ENCODE peak calls at places on chromosomes 4 and X, in five cellular contexts. D is foreskin keratinocyte, T is iPS-NIHi11, Q is head of caudate nucleus, G is ureter. W is an unnamed sample.

GRCh38 chr4:48031802-48032525 is 15.4 kb downstream of the NIPAL1 start:
- DNase-seq in Q (no peak), T (no peak), G (no peak), D (no peak), W (no peak)

GRCh38 chrX:140526138-140526537 is 21.3 kb upstream of the SOX3 start:
- DNase-seq in G (no peak), Q (no peak), T (no peak), D (no peak), W (no peak)

GRCh38 chr4:20386001-20386740 is 134.5 kb downstream of the SLIT2 start:
- DNase-seq in T (no peak), D (no peak), G (no peak), Q (no peak), W (no peak)

GRCh38 chr4:111847256-111848108 is 297.8 kb upstream of the FAM241A start:
- DNase-seq in G (no peak), Q (no peak), T (no peak), D (no peak), W (peak; percentile 46)

GRCh38 chr4:120749445-120750151 is 172.9 kb downstream of the PRDM5 start:
- DNase-seq in Q (no peak), T (no peak), G (no peak), D (no peak), W (peak; percentile 73)

GRCh38 chr4:112532267-112532666 is 16.3 kb upstream of the NEUROG2 start:
- DNase-seq in T (no peak), Q (no peak), G (no peak), D (no peak), W (no peak)

GRCh38 chr4:26803462-26803861 is 57.2 kb upstream of the STIM2 start:
- DNase-seq in G (no peak), T (no peak), Q (no peak), D (no peak), W (no peak)

GRCh38 chr4:180372671-180373070 is 1870.5 kb upstream of the TENM3 start:
- DNase-seq in T (no peak), G (no peak), Q (no peak), D (no peak), W (no peak)

GRCh38 chr4:25927361-25928040 is 13.5 kb downstream of the SMIM20 start:
- DNase-seq in Q (no peak), T (no peak), G (no peak), D (no peak), W (no peak)

GRCh38 chr4:189773909-189774308 is 166.8 kb upstream of the FRG1 start:
- DNase-seq in T (peak; percentile 19), Q (no peak), G (no peak), D (peak; percentile 17), W (no peak)

GRCh38 chr4:732911-733630 is 27.4 kb downstream of the PCGF3 start:
- DNase-seq in T (no peak), D (no peak), G (no peak), Q (no peak), W (no peak)

GRCh38 chrX:51608071-51608470 is 10.6 kb downstream of the CENPVL3 start:
- DNase-seq in T (no peak), D (no peak), G (no peak), Q (no peak), W (no peak)

GRCh38 chr4:129641179-129641578 is 545.2 kb downstream of the C4orf33 start:
- DNase-seq in D (peak; percentile 32), G (peak; percentile 48), T (peak; percentile 27), Q (peak; percentile 82), W (peak; percentile 73)

GRCh38 chr4:182917182-182918043 is at the start of gene DCTD:
- DNase-seq in T (peak; percentile 87), G (peak; percentile 76), Q (peak; percentile 83), D (peak; percentile 28), W (peak; percentile 93)

W was measured in NAMALWA.